ENCODE peak calls at places on chromosomes 4 and X, in six cellular contexts. One of them, this sample, is unnamed.

GRCh38 chr4:55297346-55297745 is 48.7 kb upstream of the SRD5A3 start:
- DNase-seq in germinal center: no peak
- DNase-seq in immature natural killer cell: no peak
- DNase-seq in spleen: no peak
- DNase-seq in stimulated activated naive B cell treated with anti-CD40 and anti-IgM and Interleukin-4, amounts not matched to agents 10 μg/mL and 1 μg/mL and 100 μg/mL, for 72 hours: no peak
- DNase-seq in GOT3: no peak
- DNase-seq in this sample: no peak

GRCh38 chr4:96295143-96295763 is 455.4 kb downstream of the PDHA2 start:
- DNase-seq in GOT3: no peak
- DNase-seq in germinal center: no peak
- DNase-seq in spleen: no peak
- DNase-seq in immature natural killer cell: no peak
- DNase-seq in stimulated activated naive B cell treated with anti-CD40 and anti-IgM and Interleukin-4, amounts not matched to agents 10 μg/mL and 1 μg/mL and 100 μg/mL, for 72 hours: no peak
- DNase-seq in this sample: no peak

GRCh38 chr4:86630629-86631028 is 36.5 kb downstream of the PTPN13 start:
- DNase-seq in stimulated activated naive B cell treated with anti-CD40 and anti-IgM and Interleukin-4, amounts not matched to agents 10 μg/mL and 1 μg/mL and 100 μg/mL, for 72 hours: no peak
- DNase-seq in immature natural killer cell: no peak
- DNase-seq in spleen: no peak
- DNase-seq in germinal center: no peak
- DNase-seq in GOT3: no peak
- DNase-seq in this sample: no peak

GRCh38 chr4:75708218-75708691 is 16.1 kb upstream of the USO1 start:
- DNase-seq in stimulated activated naive B cell treated with anti-CD40 and anti-IgM and Interleukin-4, amounts not matched to agents 10 μg/mL and 1 μg/mL and 100 μg/mL, for 72 hours: no peak
- DNase-seq in immature natural killer cell: peak
- DNase-seq in spleen: no peak
- DNase-seq in germinal center: no peak
- DNase-seq in GOT3: no peak
- DNase-seq in this sample: no peak

GRCh38 chr4:130640583-130640982 is 1544.6 kb downstream of the C4orf33 start:
- DNase-seq in GOT3: no peak
- DNase-seq in stimulated activated naive B cell treated with anti-CD40 and anti-IgM and Interleukin-4, amounts not matched to agents 10 μg/mL and 1 μg/mL and 100 μg/mL, for 72 hours: no peak
- DNase-seq in immature natural killer cell: no peak
- DNase-seq in germinal center: no peak
- DNase-seq in spleen: no peak
- DNase-seq in this sample: no peak

GRCh38 chr4:8773124-8773931 is 98.3 kb downstream of the HMX1 start:
- DNase-seq in germinal center: no peak
- DNase-seq in GOT3: no peak
- DNase-seq in immature natural killer cell: no peak
- DNase-seq in spleen: peak
- DNase-seq in stimulated activated naive B cell treated with anti-CD40 and anti-IgM and Interleukin-4, amounts not matched to agents 10 μg/mL and 1 μg/mL and 100 μg/mL, for 72 hours: no peak
- DNase-seq in this sample: no peak

GRCh38 chrX:110509778-110510510 is 151.3 kb downstream of the RTL9 start:
- DNase-seq in GOT3: no peak
- DNase-seq in spleen: no peak
- DNase-seq in immature natural killer cell: no peak
- DNase-seq in germinal center: no peak
- DNase-seq in stimulated activated naive B cell treated with anti-CD40 and anti-IgM and Interleukin-4, amounts not matched to agents 10 μg/mL and 1 μg/mL and 100 μg/mL, for 72 hours: no peak
- DNase-seq in this sample: no peak

GRCh38 chr4:40481977-40482376 is 146.8 kb downstream of the CHRNA9 start:
- DNase-seq in spleen: no peak
- DNase-seq in germinal center: no peak
- DNase-seq in GOT3: no peak
- DNase-seq in immature natural killer cell: no peak
- DNase-seq in stimulated activated naive B cell treated with anti-CD40 and anti-IgM and Interleukin-4, amounts not matched to agents 10 μg/mL and 1 μg/mL and 100 μg/mL, for 72 hours: no peak
- DNase-seq in this sample: no peak

GRCh38 chr4:84325625-84326024 is 173.5 kb downstream of the NKX6-1 start:
- DNase-seq in GOT3: no peak
- DNase-seq in stimulated activated naive B cell treated with anti-CD40 and anti-IgM and Interleukin-4, amounts not matched to agents 10 μg/mL and 1 μg/mL and 100 μg/mL, for 72 hours: no peak
- DNase-seq in germinal center: no peak
- DNase-seq in spleen: no peak
- DNase-seq in immature natural killer cell: no peak
- DNase-seq in this sample: no peak

GRCh38 chr4:65943076-65943475 is 272.8 kb upstream of the EPHA5 start:
- DNase-seq in immature natural killer cell: no peak
- DNase-seq in spleen: no peak
- DNase-seq in GOT3: no peak
- DNase-seq in germinal center: no peak
- DNase-seq in stimulated activated naive B cell treated with anti-CD40 and anti-IgM and Interleukin-4, amounts not matched to agents 10 μg/mL and 1 μg/mL and 100 μg/mL, for 72 hours: no peak
- DNase-seq in this sample: peak

GRCh38 chr4:109562457-109563237 is 2.6 kb downstream of the MCUB start:
- DNase-seq in spleen: no peak
- DNase-seq in stimulated activated naive B cell treated with anti-CD40 and anti-IgM and Interleukin-4, amounts not matched to agents 10 μg/mL and 1 μg/mL and 100 μg/mL, for 72 hours: no peak
- DNase-seq in immature natural killer cell: no peak
- DNase-seq in germinal center: no peak
- DNase-seq in GOT3: no peak
- DNase-seq in this sample: no peak

GRCh38 chr4:44145868-44146267 is 302.7 kb downstream of the KCTD8 start:
- DNase-seq in GOT3: no peak
- DNase-seq in germinal center: no peak
- DNase-seq in stimulated activated naive B cell treated with anti-CD40 and anti-IgM and Interleukin-4, amounts not matched to agents 10 μg/mL and 1 μg/mL and 100 μg/mL, for 72 hours: no peak
- DNase-seq in immature natural killer cell: no peak
- DNase-seq in spleen: no peak
- DNase-seq in this sample: peak

GRCh38 chr4:98746530-98746929 is 88.1 kb upstream of the TSPAN5 start:
- DNase-seq in germinal center: no peak
- DNase-seq in spleen: no peak
- DNase-seq in GOT3: no peak
- DNase-seq in immature natural killer cell: no peak
- DNase-seq in stimulated activated naive B cell treated with anti-CD40 and anti-IgM and Interleukin-4, amounts not matched to agents 10 μg/mL and 1 μg/mL and 100 μg/mL, for 72 hours: no peak
- DNase-seq in this sample: no peak

GRCh38 chr4:26557164-26557563 is 26.7 kb upstream of the TBC1D19 start:
- DNase-seq in spleen: no peak
- DNase-seq in germinal center: no peak
- DNase-seq in immature natural killer cell: no peak
- DNase-seq in GOT3: peak
- DNase-seq in stimulated activated naive B cell treated with anti-CD40 and anti-IgM and Interleukin-4, amounts not matched to agents 10 μg/mL and 1 μg/mL and 100 μg/mL, for 72 hours: no peak
- DNase-seq in this sample: no peak

GRCh38 chrX:51598899-51599298 is 19.8 kb downstream of the CENPVL3 start:
- DNase-seq in germinal center: no peak
- DNase-seq in immature natural killer cell: no peak
- DNase-seq in GOT3: no peak
- DNase-seq in spleen: no peak
- DNase-seq in stimulated activated naive B cell treated with anti-CD40 and anti-IgM and Interleukin-4, amounts not matched to agents 10 μg/mL and 1 μg/mL and 100 μg/mL, for 72 hours: no peak
- DNase-seq in this sample: no peak

GRCh38 chrX:95063554-95063953 is 1389.5 kb downstream of the FAM133A start:
- DNase-seq in spleen: no peak
- DNase-seq in GOT3: no peak
- DNase-seq in germinal center: no peak
- DNase-seq in stimulated activated naive B cell treated with anti-CD40 and anti-IgM and Interleukin-4, amounts not matched to agents 10 μg/mL and 1 μg/mL and 100 μg/mL, for 72 hours: no peak
- DNase-seq in immature natural killer cell: no peak
- DNase-seq in this sample: no peak

GRCh38 chrX:40281341-40282005 is 183.7 kb upstream of the BCOR start:
- DNase-seq in germinal center: no peak
- DNase-seq in GOT3: no peak
- DNase-seq in immature natural killer cell: peak
- DNase-seq in stimulated activated naive B cell treated with anti-CD40 and anti-IgM and Interleukin-4, amounts not matched to agents 10 μg/mL and 1 μg/mL and 100 μg/mL, for 72 hours: no peak
- DNase-seq in spleen: peak
- DNase-seq in this sample: no peak

GRCh38 chrX:150899191-150899757 is 806 bp upstream of the CD99L2 start:
- DNase-seq in stimulated activated naive B cell treated with anti-CD40 and anti-IgM and Interleukin-4, amounts not matched to agents 10 μg/mL and 1 μg/mL and 100 μg/mL, for 72 hours: peak
- DNase-seq in germinal center: peak
- DNase-seq in spleen: peak
- DNase-seq in GOT3: no peak
- DNase-seq in immature natural killer cell: peak
- DNase-seq in this sample: no peak

GRCh38 chr4:90586799-90587198 is 459.6 kb downstream of the CCSER1 start:
- DNase-seq in immature natural killer cell: no peak
- DNase-seq in germinal center: no peak
- DNase-seq in stimulated activated naive B cell treated with anti-CD40 and anti-IgM and Interleukin-4, amounts not matched to agents 10 μg/mL and 1 μg/mL and 100 μg/mL, for 72 hours: no peak
- DNase-seq in spleen: no peak
- DNase-seq in GOT3: no peak
- DNase-seq in this sample: no peak

GRCh38 chr4:25358515-25359275 is 18.4 kb upstream of the ANAPC4 start:
- DNase-seq in germinal center: no peak
- DNase-seq in spleen: no peak
- DNase-seq in immature natural killer cell: no peak
- DNase-seq in stimulated activated naive B cell treated with anti-CD40 and anti-IgM and Interleukin-4, amounts not matched to agents 10 μg/mL and 1 μg/mL and 100 μg/mL, for 72 hours: no peak
- DNase-seq in GOT3: no peak
- DNase-seq in this sample: no peak

GRCh38 chrX:152637649-152638442 is at the start of gene GABRQ:
- DNase-seq in GOT3: no peak
- DNase-seq in germinal center: no peak
- DNase-seq in spleen: no peak
- DNase-seq in immature natural killer cell: no peak
- DNase-seq in stimulated activated naive B cell treated with anti-CD40 and anti-IgM and Interleukin-4, amounts not matched to agents 10 μg/mL and 1 μg/mL and 100 μg/mL, for 72 hours: no peak
- DNase-seq in this sample: no peak

GRCh38 chr4:80097395-80098177 is 24.6 kb upstream of the ANTXR2 start:
- DNase-seq in GOT3: no peak
- DNase-seq in spleen: no peak
- DNase-seq in germinal center: no peak
- DNase-seq in stimulated activated naive B cell treated with anti-CD40 and anti-IgM and Interleukin-4, amounts not matched to agents 10 μg/mL and 1 μg/mL and 100 μg/mL, for 72 hours: no peak
- DNase-seq in immature natural killer cell: no peak
- DNase-seq in this sample: no peak

This sample was measured in SW 1271.